ENCODE peak calls at places on chromosomes 7 and 10, in nine cellular contexts. H is K562; V is GM04503; T is CD8-positive, alpha-beta T cell; D is colonic mucosa; C is RPMI7951; N is activated T-cell treated with anti-CD3 and anti-CD28 coated beads for 4 hours; M is stromal cell of bone marrow; G is EL. P is an unnamed sample.
A peak's percentile ranks its signal among the peaks of the same experiment; 100 is the strongest.

GRCh38 chr7:94300176-94300835 is 94.4 kb upstream of the COL1A2 start:
- DNase-seq in H (no peak), V (no peak), T (no peak), D (no peak), C (peak; percentile 62), N (no peak), M (no peak), G (peak; percentile 31), P (no peak)

GRCh38 chr7:157612664-157613561 is 276.1 kb downstream of the DNAJB6 start:
- DNase-seq in H (no peak), V (no peak), T (peak; percentile 54), D (peak; percentile 29), C (peak; percentile 27), N (peak; percentile 17), M (no peak), G (no peak), P (no peak)

GRCh38 chr7:13411641-13412040 is 577.8 kb downstream of the ETV1 start:
- DNase-seq in H (no peak), V (no peak), T (no peak), D (no peak), C (no peak), N (no peak), M (no peak), G (no peak), P (no peak)

GRCh38 chr7:82593780-82594179 is 150.2 kb upstream of the CACNA2D1 start:
- DNase-seq in H (no peak), V (no peak), T (no peak), D (no peak), C (no peak), N (no peak), M (no peak), G (no peak), P (no peak)

GRCh38 chr10:132677096-132677904 is 108.6 kb downstream of the NKX6-2 start:
- DNase-seq in H (no peak), V (no peak), T (no peak), D (no peak), C (no peak), N (no peak), M (no peak), G (no peak), P (no peak)

GRCh38 chr10:49646256-49646870 is 32.5 kb downstream of the CHAT start:
- DNase-seq in H (no peak), V (no peak), T (no peak), D (no peak), C (no peak), N (no peak), M (no peak), G (no peak), P (no peak)

GRCh38 chr10:126253613-126254002 is 134.7 kb downstream of the ADAM12 start:
- DNase-seq in H (no peak), V (no peak), T (no peak), D (no peak), C (no peak), N (no peak), M (no peak), G (no peak), P (no peak)

GRCh38 chr7:155670521-155670920 is 26.1 kb downstream of the RBM33 start:
- DNase-seq in H (no peak), V (no peak), T (no peak), D (no peak), C (no peak), N (no peak), M (no peak), G (no peak), P (no peak)

GRCh38 chr10:133444342-133445267 is 9.1 kb upstream of the SCART1 start:
- DNase-seq in H (no peak), V (no peak), T (no peak), D (no peak), C (no peak), N (no peak), M (no peak), G (no peak), P (no peak)

GRCh38 chr7:1810521-1810920 is 140.4 kb downstream of the ELFN1 start:
- DNase-seq in H (no peak), V (no peak), T (no peak), D (no peak), C (no peak), N (no peak), M (no peak), G (no peak), P (no peak)

GRCh38 chr10:110483633-110484032 is 14.1 kb upstream of the DUSP5 start:
- DNase-seq in H (peak; percentile 54), V (no peak), T (no peak), D (no peak), C (no peak), N (no peak), M (no peak), G (no peak), P (no peak)

GRCh38 chr7:132450706-132451105 is 125.6 kb downstream of the PLXNA4 start:
- DNase-seq in H (no peak), V (no peak), T (no peak), D (no peak), C (peak; percentile 39), N (no peak), M (no peak), G (peak; percentile 8), P (no peak)

GRCh38 chr7:66047426-66047825 is 28.2 kb upstream of the ASL start:
- DNase-seq in H (no peak), V (peak; percentile 85), T (no peak), D (no peak), C (peak; percentile 94), N (no peak), M (peak; percentile 94), G (peak; percentile 97), P (peak; percentile 91)

GRCh38 chr10:57627642-57628178 is 640.0 kb downstream of the IPMK start:
- DNase-seq in H (no peak), V (no peak), T (no peak), D (no peak), C (no peak), N (no peak), M (no peak), G (no peak), P (no peak)

GRCh38 chr7:55977831-55978230 is 13.4 kb downstream of the NIPSNAP2 start:
- DNase-seq in H (no peak), V (peak; percentile 55), T (no peak), D (no peak), C (no peak), N (no peak), M (peak; percentile 17), G (peak; percentile 74), P (peak; percentile 62)

GRCh38 chr10:96919785-96920425 is 87.8 kb downstream of the LCOR start:
- DNase-seq in H (no peak), V (no peak), T (no peak), D (no peak), C (peak; percentile 69), N (no peak), M (peak; percentile 11), G (peak; percentile 4), P (peak; percentile 76)

GRCh38 chr10:79381804-79382221 is 34.5 kb downstream of the PPIF start:
- DNase-seq in H (no peak), V (peak; percentile 81), T (no peak), D (peak; percentile 54), C (peak; percentile 80), N (no peak), M (peak; percentile 54), G (peak; percentile 98), P (peak; percentile 64)

GRCh38 chr10:15571570-15571969 is 148.2 kb downstream of the ITGA8 start:
- DNase-seq in H (no peak), V (no peak), T (no peak), D (no peak), C (peak; percentile 84), N (no peak), M (no peak), G (peak; percentile 63), P (peak; percentile 51)

GRCh38 chr7:158175779-158176178 is 411.8 kb downstream of the PTPRN2 start:
- DNase-seq in H (no peak), V (no peak), T (no peak), D (no peak), C (no peak), N (no peak), M (no peak), G (no peak), P (no peak)

GRCh38 chr10:70191906-70192305 is 21.6 kb upstream of the SAR1A start:
- DNase-seq in H (no peak), V (peak; percentile 96), T (no peak), D (no peak), C (peak; percentile 22), N (no peak), M (peak; percentile 88), G (peak; percentile 90), P (peak; percentile 67)

GRCh38 chr7:27102578-27103442 is at the start of gene HOXA2:
- DNase-seq in H (no peak), V (no peak), T (no peak), D (peak; percentile 69), C (peak; percentile 18), N (no peak), M (no peak), G (no peak), P (no peak)

GRCh38 chr7:77388055-77388454 is 28.1 kb downstream of the GSAP start:
- DNase-seq in H (no peak), V (no peak), T (no peak), D (no peak), C (peak; percentile 14), N (no peak), M (no peak), G (no peak), P (no peak)

GRCh38 chr7:152479595-152479994 is 43.8 kb upstream of the KMT2C start:
- DNase-seq in H (no peak), V (no peak), T (no peak), D (no peak), C (no peak), N (no peak), M (no peak), G (no peak), P (no peak)

GRCh38 chr7:23471090-23471859 is 984 bp upstream of the IGF2BP3 start:
- DNase-seq in H (peak; percentile 80), V (no peak), T (no peak), D (peak; percentile 62), C (peak; percentile 88), N (no peak), M (no peak), G (peak; percentile 73), P (no peak)